ENCODE peak calls at places on chromosomes 12 and 14, in five cellular contexts. D is heart left ventricle, V is gastrocnemius medialis, X is pancreas, T is K562. K is an unnamed sample.

GRCh38 chr12:125284945-125285344 is 219.7 kb downstream of the AACS start:
- ATAC-seq in D (no peak), V (no peak), X (no peak), T (peak; percentile 77), K (no peak)

GRCh38 chr12:124837958-124838803 is 25.5 kb downstream of the SCARB1 start:
- ATAC-seq in D (peak; percentile 90), V (peak; percentile 94), X (peak; percentile 89), T (peak; percentile 31), K (peak; percentile 76)

GRCh38 chr12:66629138-66629880 is 49.6 kb downstream of the GRIP1 start:
- ATAC-seq in D (no peak), V (no peak), X (peak; percentile 83), T (no peak), K (no peak)

GRCh38 chr12:109310247-109311125 is 1.4 kb upstream of the FOXN4 start:
- ATAC-seq in D (no peak), V (peak; percentile 19), X (peak; percentile 37), T (peak; percentile 78), K (no peak)

GRCh38 chr12:120865094-120865493 is 39.1 kb downstream of the SPPL3 start:
- ATAC-seq in D (no peak), V (no peak), X (no peak), T (peak; percentile 81), K (no peak)

GRCh38 chr14:96683575-96684289 is 113.5 kb upstream of the VRK1 start:
- ATAC-seq in D (no peak), V (no peak), X (no peak), T (peak; percentile 61), K (no peak)

GRCh38 chr14:103529383-103530365 is 678 bp downstream of the TRMT61A start:
- ATAC-seq in D (no peak), V (no peak), X (no peak), T (no peak), K (no peak)

GRCh38 chr12:92987846-92988621 is 58.9 kb upstream of the EEA1 start:
- ATAC-seq in D (no peak), V (peak; percentile 69), X (peak; percentile 73), T (peak; percentile 39), K (peak; percentile 66)

GRCh38 chr14:45359766-45360165 is 106.8 kb upstream of the MIS18BP1 start:
- ATAC-seq in D (no peak), V (no peak), X (no peak), T (no peak), K (no peak)

GRCh38 chr12:56208014-56208413 is 13.7 kb downstream of the RNF41 start:
- ATAC-seq in D (no peak), V (no peak), X (peak; percentile 60), T (no peak), K (no peak)

GRCh38 chr14:100025111-100025510 is 40.1 kb upstream of the EVL start:
- ATAC-seq in D (no peak), V (no peak), X (peak; percentile 60), T (peak; percentile 98), K (no peak)

GRCh38 chr12:132514216-132514820 is 24.4 kb downstream of the FBRSL1 start:
- ATAC-seq in D (peak; percentile 51), V (no peak), X (peak; percentile 47), T (no peak), K (no peak)

GRCh38 chr12:45338272-45338671 is 122.4 kb downstream of the ANO6 start:
- ATAC-seq in D (peak; percentile 94), V (peak; percentile 55), X (no peak), T (peak; percentile 13), K (no peak)

GRCh38 chr12:1122803-1123202 is 131.8 kb downstream of the ERC1 start:
- ATAC-seq in D (no peak), V (no peak), X (peak; percentile 47), T (no peak), K (no peak)

GRCh38 chr14:79552778-79553177 is 658.5 kb downstream of the DIO2 start:
- ATAC-seq in D (no peak), V (no peak), X (no peak), T (no peak), K (no peak)

GRCh38 chr12:3728686-3729085 is 24.2 kb downstream of the CRACR2A start:
- ATAC-seq in D (no peak), V (no peak), X (peak; percentile 29), T (no peak), K (no peak)

GRCh38 chr14:23801766-23802165 is 151.8 kb upstream of the DHRS4 start:
- ATAC-seq in D (no peak), V (no peak), X (no peak), T (no peak), K (no peak)

GRCh38 chr12:112862570-112863137 is 44.1 kb upstream of the OAS1 start:
- ATAC-seq in D (peak; percentile 67), V (no peak), X (no peak), T (no peak), K (no peak)

GRCh38 chr12:80175307-80175930 is 76.1 kb downstream of the OTOGL start:
- ATAC-seq in D (no peak), V (no peak), X (no peak), T (no peak), K (no peak)

GRCh38 chr12:56694161-56694560 is 6.1 kb upstream of the PTGES3 start:
- ATAC-seq in D (no peak), V (no peak), X (no peak), T (no peak), K (no peak)

GRCh38 chr14:86088156-86088555 is 558.2 kb downstream of the FLRT2 start:
- ATAC-seq in D (no peak), V (no peak), X (no peak), T (no peak), K (no peak)

GRCh38 chr14:43359317-43359716 is 1147.8 kb downstream of the FSCB start:
- ATAC-seq in D (no peak), V (no peak), X (peak; percentile 35), T (no peak), K (no peak)

DNA sequence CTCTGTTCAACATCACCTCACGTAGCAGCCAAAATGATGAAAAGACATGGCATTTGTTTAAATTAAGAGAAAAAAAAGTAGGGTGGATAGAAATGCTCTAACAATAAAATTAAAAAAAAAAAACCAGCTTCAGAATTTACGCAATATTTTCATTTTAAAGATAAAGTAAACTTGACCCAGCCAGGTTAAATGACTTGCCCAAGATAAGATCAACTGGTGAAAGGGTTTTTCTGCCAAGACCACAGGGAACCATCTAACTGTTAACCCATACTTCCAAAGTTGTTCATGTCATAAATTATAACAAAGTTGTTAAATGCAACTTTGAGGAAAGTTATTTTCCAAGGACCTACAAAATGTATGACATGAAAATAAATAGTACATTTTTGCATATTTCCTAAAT is 129.6 kb upstream of the SOX5 start:
- ATAC-seq in D (no peak), V (no peak), X (no peak), T (no peak), K (no peak)
- H3K9me3 ChIP-seq in D (no peaks in the 10 kb centered on the region), V (no peaks in the 10 kb centered on the region), X (no peaks in the 10 kb centered on the region), T (no peaks in the 10 kb centered on the region), K (no peaks in the 10 kb centered on the region)

GRCh38 chr14:53538316-53538851 is 385.3 kb upstream of the DDHD1 start:
- ATAC-seq in D (no peak), V (peak; percentile 26), X (no peak), T (no peak), K (peak; percentile 68)
- H3K4me3 ChIP-seq in D (no peak overlapping the region), V (no peak overlapping the region), X (no peak overlapping the region), T (no peak overlapping the region), K (no peak overlapping the region)

DNA sequence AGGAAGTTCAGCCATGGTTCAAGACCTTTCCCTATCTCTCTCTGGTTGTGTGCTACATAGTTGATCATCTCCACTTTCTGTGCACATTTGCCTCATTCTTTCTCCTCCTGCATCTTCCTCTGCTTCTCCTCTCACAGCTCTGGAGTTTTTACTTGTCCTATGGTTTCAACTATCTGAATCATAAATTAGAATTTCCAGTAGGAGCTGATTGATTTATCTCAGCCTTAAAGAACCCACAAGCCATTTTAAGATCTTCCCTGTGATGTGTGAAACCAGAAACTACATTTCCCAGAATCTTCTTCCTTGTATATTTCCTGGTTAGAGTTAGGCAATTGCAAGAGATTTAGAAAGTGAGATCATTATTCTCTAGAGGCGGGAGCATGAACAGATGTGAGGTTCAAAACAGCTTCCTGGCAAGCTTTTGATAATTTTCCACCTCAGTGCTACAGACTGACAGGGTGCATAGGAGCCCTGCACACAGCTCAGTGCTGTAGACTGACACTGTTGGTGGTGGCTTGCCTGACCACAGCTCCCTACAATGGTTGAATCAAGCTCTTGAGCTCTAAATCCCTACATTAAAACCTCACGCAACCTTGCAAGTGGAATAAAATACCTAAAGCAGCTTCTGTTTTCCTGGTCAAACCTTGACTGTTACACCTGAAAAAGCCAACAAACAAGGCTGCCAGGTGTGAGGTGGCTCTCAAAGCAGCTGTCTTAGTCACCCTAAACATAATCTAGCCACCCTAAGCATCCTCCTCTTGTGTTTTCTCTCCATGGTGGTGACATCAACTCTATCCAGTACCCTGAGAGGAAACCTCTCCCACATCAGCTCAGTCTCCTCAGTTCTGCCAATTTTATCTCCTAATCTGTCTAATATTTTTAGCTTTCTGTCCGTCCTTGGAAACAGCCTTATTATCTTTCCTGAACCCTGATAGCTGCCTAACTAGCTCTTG is 21.5 kb upstream of the IFNG start:
- ATAC-seq in D (no peak), V (no peak), X (peak; percentile 92), T (peak; percentile 69), K (no peak)
- H3K9me3 ChIP-seq in D (no peaks in the 10 kb centered on the region), V (no peaks in the 10 kb centered on the region), X (no peaks in the 10 kb centered on the region), T (no peaks in the 10 kb centered on the region), K (no peaks in the 10 kb centered on the region)

GRCh38 chr12:6277982-6278438 is 32.5 kb upstream of the PLEKHG6 start:
- ATAC-seq in D (no peak), V (peak; percentile 17), X (peak; percentile 33), T (no peak), K (no peak)
- H3K4me3 ChIP-seq in D (peak overlapping the region; percentile 34), V (peak overlapping the region; percentile 53), X (peak overlapping the region; percentile 57), T (peak overlapping the region; percentile 40), K (peak overlapping the region; percentile 26)

DNA sequence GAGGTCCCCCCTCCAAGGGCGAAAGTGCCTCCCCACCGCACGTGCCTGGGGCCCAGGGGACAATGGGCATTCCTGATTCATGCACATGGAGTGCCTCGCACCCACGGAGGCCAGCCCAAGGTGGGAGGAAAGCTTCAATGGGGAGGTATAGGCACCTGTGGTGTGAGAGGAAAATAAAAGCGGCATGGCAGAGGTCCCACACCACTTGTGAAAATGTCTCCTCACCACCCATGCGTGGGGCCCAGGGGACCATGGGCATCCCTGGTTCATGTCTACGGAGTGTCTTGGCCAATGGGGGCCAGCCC is 384.7 kb downstream of the ALG10 start:
- ATAC-seq in D (no peak), V (no peak), X (no peak), T (no peak), K (no peak)
- H3K9me3 ChIP-seq in D (peaks cover 73% of the 10 kb centered on the region), V (peaks cover 8% of the 10 kb centered on the region), X (no peaks in the 10 kb centered on the region), T (no peaks in the 10 kb centered on the region), K (peaks cover 100% of the 10 kb centered on the region)